ENCODE peak calls at places on chromosome 20, in five cellular contexts. O is IMR-90, Z is adrenal gland, W is body of pancreas, T is upper lobe of left lung. L is an unnamed sample. For H3K4me1, the result is how much of the 10 kb centered on the place peaks cover.

GRCh38 chr20:53805895-53806384 is 212.3 kb upstream of the ZNF217 start:
- DNase-seq in T (no peak), O (peak), W (no peak), Z (no peak), L (no peak)

GRCh38 chr20:62202083-62202395 is 18.0 kb downstream of the HRH3 start:
- DNase-seq in O (peak), T (no peak), W (no peak), Z (no peak), L (no peak)

GRCh38 chr20:21516861-21517565 is 3.1 kb upstream of the NKX2-2 start:
- DNase-seq in W (no peak), T (no peak), O (no peak), Z (no peak), L (no peak)

GRCh38 chr20:62745959-62746288 is 37.3 kb downstream of the NTSR1 start:
- DNase-seq in O (no peak), T (no peak), Z (no peak), W (no peak), L (no peak)

GRCh38 chr20:11193241-11193640 is 519.4 kb upstream of the JAG1 start:
- DNase-seq in O (peak), Z (no peak), W (no peak), T (no peak), L (no peak)

GRCh38 chr20:32609993-32610896 is 25.1 kb upstream of the NOL4L start:
- DNase-seq in W (no peak), T (no peak), Z (no peak), O (no peak), L (no peak)

GRCh38 chr20:6489361-6490154 is 277.9 kb upstream of the BMP2 start:
- DNase-seq in W (no peak), T (peak), O (no peak), Z (no peak), L (peak)

GRCh38 chr20:58054744-58055373 is 173.6 kb downstream of the ANKRD60 start:
- DNase-seq in T (peak), W (no peak), O (no peak), Z (no peak), L (no peak)

GRCh38 chr20:57394087-57395082 is 3.2 kb downstream of the RBM38 start:
- DNase-seq in T (no peak), W (no peak), O (no peak), Z (no peak), L (peak)

DNA sequence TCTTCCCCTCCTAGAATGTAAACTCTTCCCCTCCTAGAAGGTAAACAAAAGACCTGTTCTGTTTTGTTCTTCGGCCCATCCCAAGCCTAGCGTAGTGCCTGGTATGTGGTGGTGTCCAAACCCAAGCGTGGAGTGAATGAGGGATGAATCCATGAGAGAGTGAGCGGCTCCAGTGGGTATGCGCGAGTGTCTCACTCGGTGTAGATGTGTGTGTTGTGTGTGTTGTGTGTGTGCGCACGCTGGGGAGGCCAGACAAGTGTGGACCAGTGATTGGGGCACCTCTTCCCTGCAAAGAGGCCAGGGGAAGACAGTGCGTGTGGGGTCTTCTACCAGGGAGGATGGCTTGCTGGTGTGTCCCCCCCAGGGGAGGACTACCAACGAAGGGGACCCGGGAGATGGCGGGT is 392 bp upstream of the SLC2A10 start:
- DNase-seq in W (no peak), T (no peak), Z (no peak), O (no peak), L (no peak)
- TF ChIP-seq POLR2A in W (no peak), T (no peak), Z (no peak), O (no peak), L (no peak)

GRCh38 chr20:35884541-35884865 is 69.8 kb downstream of the SCAND1 start:
- DNase-seq in T (no peak), O (no peak), W (no peak), Z (no peak), L (no peak)
- TF ChIP-seq CTCF in T (no peak), O (no peak), W (no peak), Z (peak), L (no peak)

GRCh38 chr20:47332381-47333206 is 23.9 kb downstream of the ZMYND8 start:
- DNase-seq in T (no peak), O (no peak), Z (no peak), W (no peak), L (no peak)

GRCh38 chr20:47330933-47331708 is 25.4 kb downstream of the ZMYND8 start:
- DNase-seq in T (no peak), O (peak), W (no peak), Z (peak), L (no peak)

GRCh38 chr20:47328841-47329448 is 27.6 kb downstream of the ZMYND8 start:
- DNase-seq in Z (no peak), T (no peak), W (peak), O (no peak), L (no peak)

GRCh38 chr20:47327711-47328110 is 28.8 kb downstream of the ZMYND8 start:
- DNase-seq in T (no peak), Z (no peak), O (no peak), W (no peak), L (peak)

DNA sequence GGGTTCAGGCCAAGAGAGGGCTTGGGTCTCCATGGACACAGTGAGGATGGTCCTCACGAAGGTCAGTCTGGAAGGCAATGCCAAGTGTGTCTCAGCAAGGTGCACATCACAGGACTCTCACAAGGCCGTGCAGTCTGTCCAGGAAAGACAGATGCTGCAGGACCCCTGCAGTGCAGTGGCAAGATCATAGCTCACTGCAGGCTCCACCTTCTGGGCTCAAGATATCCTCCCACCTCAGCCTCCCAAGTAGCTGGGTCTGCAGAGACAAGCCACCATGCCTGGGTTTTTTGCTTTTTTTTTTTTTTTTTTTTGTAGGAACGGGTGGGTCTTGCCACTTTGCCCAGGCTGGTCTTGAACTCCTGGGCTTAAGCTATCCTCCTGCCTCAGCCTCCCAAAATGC is 26.4 kb downstream of the ZMYND8 start:
- DNase-seq in T (no peak), O (no peak), Z (no peak), W (no peak), L (no peak)
- H3K4me1 ChIP-seq in T (half or more), O (under half), Z (under half), W (under half), L (under half)

DNA sequence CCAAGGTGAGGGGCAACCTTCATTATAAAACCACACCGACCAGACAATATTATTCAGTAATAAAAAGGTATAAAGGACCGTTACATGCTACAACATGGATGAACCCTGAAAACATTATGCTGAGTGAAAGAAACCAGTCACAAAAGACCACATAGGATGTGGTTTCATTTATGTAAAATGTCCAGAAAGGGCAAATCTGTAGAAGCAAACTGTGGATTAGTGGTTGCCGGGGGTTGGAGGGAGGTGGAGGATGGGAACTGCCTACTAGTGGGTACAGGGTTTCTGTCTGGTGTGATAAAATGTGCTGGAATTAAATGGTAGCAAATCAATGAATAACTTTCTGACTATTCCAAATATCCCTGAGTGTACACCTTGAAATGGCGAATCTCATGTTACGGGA is 10.2 kb upstream of the PRND start:
- DNase-seq in O (no peak), W (no peak), T (no peak), Z (no peak), L (no peak)
- TF ChIP-seq POLR2A in O (no peak), W (no peak), T (no peak), Z (no peak), L (no peak)

DNA sequence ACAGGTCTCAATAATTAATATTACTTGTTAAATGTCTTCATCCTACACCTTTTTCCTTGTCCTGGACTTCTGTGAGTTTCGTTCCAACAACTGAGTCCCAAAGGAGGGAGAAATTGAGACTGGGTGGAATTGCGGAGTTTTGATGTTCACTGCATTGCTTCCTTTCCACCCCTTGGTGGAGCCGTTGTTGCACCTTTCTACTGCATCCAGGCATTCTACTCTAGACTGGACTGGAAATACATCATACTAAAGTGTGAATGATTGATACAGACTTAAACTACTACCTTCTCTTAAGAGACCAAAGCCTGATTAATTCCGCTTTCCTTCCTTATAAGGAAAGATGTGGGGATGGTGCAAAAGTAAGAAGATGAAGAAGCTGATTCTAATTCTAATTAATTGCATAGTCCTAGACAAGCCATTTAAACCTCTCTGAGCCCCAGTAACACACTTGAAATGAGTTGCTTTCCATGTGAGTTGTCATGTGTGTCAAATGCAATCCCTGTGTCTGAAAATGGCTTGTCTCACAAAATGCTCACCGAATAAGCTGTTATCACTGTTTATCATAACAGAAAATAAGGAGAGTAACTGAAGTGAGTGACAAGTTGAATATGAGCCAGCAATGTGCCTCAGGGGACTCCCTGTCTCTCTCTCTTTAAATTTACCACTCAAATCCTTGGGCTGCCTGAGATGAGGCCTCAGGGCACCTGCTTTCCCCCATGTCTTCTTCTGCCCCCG is 338.3 kb upstream of the CHD6 start:
- DNase-seq in T (no peak), W (peak), Z (no peak), O (no peak), L (no peak)
- TF ChIP-seq CTCF in T (peak), W (no peak), Z (peak), O (peak), L (peak)

DNA sequence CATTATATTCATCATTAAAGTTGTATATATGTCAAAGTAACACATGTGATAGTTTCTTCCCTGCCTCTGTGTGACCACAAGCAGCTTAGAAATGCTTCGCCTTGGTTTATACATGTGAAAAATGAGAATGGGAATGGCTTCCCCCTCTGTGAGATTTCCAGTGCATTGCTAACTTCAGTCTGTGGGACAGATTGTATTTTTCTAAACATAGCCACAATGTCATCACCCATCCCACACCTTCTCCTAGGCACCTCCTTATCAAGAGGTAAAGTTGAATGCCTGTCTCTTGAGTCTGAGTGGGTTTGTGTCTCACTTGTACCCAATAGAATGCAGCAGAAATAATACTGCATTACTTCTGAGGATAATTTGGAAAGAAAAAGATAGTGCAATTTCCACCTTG is 27.8 kb downstream of the RIN2 start:
- DNase-seq in Z (no peak), W (no peak), O (peak), T (no peak), L (no peak)
- H3K4me1 ChIP-seq in Z (under half), W (under half), O (under half), T (under half), L (under half)

GRCh38 chr20:36957875-36958667 is 6.6 kb upstream of the SAMHD1 start:
- DNase-seq in W (peak), T (peak), Z (peak), O (no peak), L (no peak)

GRCh38 chr20:36956674-36957073 is 5.2 kb upstream of the SAMHD1 start:
- DNase-seq in W (no peak), O (no peak), Z (no peak), T (no peak), L (no peak)

DNA sequence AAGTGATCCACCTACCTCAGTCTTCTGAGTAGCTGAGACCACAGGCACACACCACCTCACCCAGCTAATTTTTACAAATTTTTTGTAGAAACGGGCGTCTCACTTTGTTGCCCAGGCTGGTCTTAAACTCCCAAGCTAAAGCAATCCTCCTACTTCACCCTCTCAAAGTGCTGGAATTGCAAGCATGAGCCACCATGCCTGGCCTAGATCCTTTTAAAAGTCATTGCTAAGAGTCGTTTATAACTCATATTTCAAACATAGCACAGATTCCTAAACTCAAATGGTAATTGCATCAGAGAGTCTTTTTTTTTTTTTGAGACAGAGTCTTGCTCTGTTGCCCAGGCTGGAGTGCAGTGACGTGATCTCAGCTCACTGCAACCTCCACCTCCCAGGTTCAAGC is 7.7 kb upstream of the SAMHD1 start:
- DNase-seq in T (no peak), Z (no peak), W (no peak), O (peak), L (no peak)
- TF ChIP-seq POLR2A in T (no peak), Z (no peak), W (no peak), O (no peak), L (no peak)